ENCODE peak calls at places on chromosomes 16 and 17, in four cellular contexts. A is LHCN-M2, O is pancreas, P is HuH-7. Q is an unnamed sample.

GRCh38 chr16:87416826-87417471 is 24.8 kb downstream of the MAP1LC3B start:
- DNase-seq in A (peak), O (no peak), P (peak), Q (peak)

GRCh38 chr16:85917959-85918358 is 19.0 kb downstream of the IRF8 start:
- DNase-seq in A (no peak), O (no peak), P (no peak), Q (no peak)

GRCh38 chr16:47817048-47817447 is 338.7 kb downstream of the ABCC12 start:
- DNase-seq in A (no peak), O (no peak), P (no peak), Q (no peak)

GRCh38 chr16:13109171-13109570 is 207.8 kb downstream of the SHISA9 start:
- DNase-seq in A (peak), O (no peak), P (no peak), Q (no peak)

GRCh38 chr16:88702364-88703210 is 3.6 kb downstream of the RNF166 start:
- DNase-seq in A (no peak), O (no peak), P (no peak), Q (no peak)

GRCh38 chr17:81049973-81050551 is 15.1 kb downstream of the BAIAP2 start:
- DNase-seq in A (no peak), O (peak), P (no peak), Q (no peak)

GRCh38 chr16:77960771-77961170 is 61.6 kb upstream of the CLEC3A start:
- DNase-seq in A (no peak), O (no peak), P (no peak), Q (no peak)

GRCh38 chr17:290121-290521 is 62.5 kb downstream of the RPH3AL start:
- DNase-seq in A (no peak), O (peak), P (no peak), Q (no peak)

GRCh38 chr16:31472559-31473203 is 729 bp downstream of the TGFB1I1 start:
- DNase-seq in A (peak), O (peak), P (peak), Q (peak)

GRCh38 chr17:9435165-9435564 is 140.5 kb downstream of the STX8 start:
- DNase-seq in A (no peak), O (no peak), P (no peak), Q (no peak)

GRCh38 chr17:60495260-60495659 is 30.8 kb downstream of the APPBP2 start:
- DNase-seq in A (no peak), O (no peak), P (no peak), Q (no peak)

GRCh38 chr16:4367393-4367856 is 4.2 kb upstream of the VASN start:
- DNase-seq in A (no peak), O (no peak), P (no peak), Q (no peak)

GRCh38 chr17:13728751-13729150 is 127.0 kb upstream of the HS3ST3A1 start:
- DNase-seq in A (peak), O (no peak), P (no peak), Q (no peak)

GRCh38 chr16:88634141-88634993 is 4.0 kb upstream of the IL17C start:
- DNase-seq in A (no peak), O (peak), P (no peak), Q (no peak)

GRCh38 chr17:66040402-66040801 is 151.5 kb downstream of the CEP112 start:
- DNase-seq in A (no peak), O (no peak), P (no peak), Q (no peak)

GRCh38 chr16:56401482-56401881 is 23.9 kb downstream of the AMFR start:
- DNase-seq in A (peak), O (no peak), P (peak), Q (peak)